ENCODE peak calls at places on chromosomes 4 and X, in eight cellular contexts. One of them, this sample, is unnamed.

GRCh38 chrX:132508834-132509233 is 20.0 kb upstream of the MBNL3 start:
- DNase-seq in uterus: no peak
- DNase-seq in cardiac muscle cell: no peak
- DNase-seq in left kidney: no peak
- DNase-seq in substantia nigra: no peak
- DNase-seq in AG09319: no peak
- DNase-seq in activated gamma-delta T cell treated with Interleukin-2 at 50 U/mL for 16 hours: no peak
- DNase-seq in amniotic epithelial cell: no peak
- DNase-seq in this sample: no peak

GRCh38 chrX:120262781-120263719 is 12.4 kb downstream of the ZBTB33 start:
- DNase-seq in uterus: no peak
- DNase-seq in cardiac muscle cell: no peak
- DNase-seq in left kidney: no peak
- DNase-seq in substantia nigra: peak
- DNase-seq in AG09319: no peak
- DNase-seq in activated gamma-delta T cell treated with Interleukin-2 at 50 U/mL for 16 hours: no peak
- DNase-seq in amniotic epithelial cell: no peak
- DNase-seq in this sample: no peak

GRCh38 chr4:10186228-10187214 is 69.9 kb upstream of the WDR1 start:
- DNase-seq in uterus: no peak
- DNase-seq in cardiac muscle cell: no peak
- DNase-seq in left kidney: no peak
- DNase-seq in substantia nigra: no peak
- DNase-seq in AG09319: no peak
- DNase-seq in activated gamma-delta T cell treated with Interleukin-2 at 50 U/mL for 16 hours: no peak
- DNase-seq in amniotic epithelial cell: no peak
- DNase-seq in this sample: no peak

GRCh38 chr4:107376293-107376692 is 340.2 kb upstream of the DKK2 start:
- DNase-seq in uterus: no peak
- DNase-seq in cardiac muscle cell: no peak
- DNase-seq in left kidney: no peak
- DNase-seq in substantia nigra: no peak
- DNase-seq in AG09319: no peak
- DNase-seq in activated gamma-delta T cell treated with Interleukin-2 at 50 U/mL for 16 hours: no peak
- DNase-seq in amniotic epithelial cell: no peak
- DNase-seq in this sample: no peak

GRCh38 chrX:96455078-96455477 is 229.6 kb upstream of the DIAPH2 start:
- DNase-seq in uterus: no peak
- DNase-seq in cardiac muscle cell: no peak
- DNase-seq in left kidney: no peak
- DNase-seq in substantia nigra: no peak
- DNase-seq in AG09319: no peak
- DNase-seq in activated gamma-delta T cell treated with Interleukin-2 at 50 U/mL for 16 hours: no peak
- DNase-seq in amniotic epithelial cell: no peak
- DNase-seq in this sample: no peak

GRCh38 chr4:1449475-1449832 is 43.2 kb upstream of the NKX1-1 start:
- DNase-seq in uterus: peak
- DNase-seq in cardiac muscle cell: no peak
- DNase-seq in left kidney: no peak
- DNase-seq in substantia nigra: no peak
- DNase-seq in AG09319: no peak
- DNase-seq in activated gamma-delta T cell treated with Interleukin-2 at 50 U/mL for 16 hours: no peak
- DNase-seq in amniotic epithelial cell: no peak
- DNase-seq in this sample: no peak

GRCh38 chr4:38980903-38981676 is 51.1 kb downstream of the TMEM156 start:
- DNase-seq in uterus: no peak
- DNase-seq in cardiac muscle cell: peak
- DNase-seq in left kidney: no peak
- DNase-seq in substantia nigra: no peak
- DNase-seq in AG09319: peak
- DNase-seq in activated gamma-delta T cell treated with Interleukin-2 at 50 U/mL for 16 hours: no peak
- DNase-seq in amniotic epithelial cell: peak
- DNase-seq in this sample: no peak

GRCh38 chrX:134692990-134693389 is 34.7 kb upstream of the PLAC1 start:
- DNase-seq in uterus: no peak
- DNase-seq in cardiac muscle cell: peak
- DNase-seq in left kidney: no peak
- DNase-seq in substantia nigra: no peak
- DNase-seq in AG09319: no peak
- DNase-seq in activated gamma-delta T cell treated with Interleukin-2 at 50 U/mL for 16 hours: no peak
- DNase-seq in amniotic epithelial cell: peak
- DNase-seq in this sample: no peak